ENCODE peak calls at places on chromosomes 5 and 9, in six cellular contexts. T is activated CD8-positive, alpha-beta memory T cell treated with anti-CD3 and anti-CD28 coated beads for 24 hours; B is AG04450; P is choroid plexus epithelial cell; W is memory B cell; Y is activated CD4-positive, alpha-beta T cell treated with anti-CD3 and anti-CD28 coated beads, Interleukin-2, amount 10 ng/mL, durations not matched to agents 7 days and 5 days. A is an unnamed sample.
A peak's percentile ranks its signal among the peaks of the same experiment; 100 is the strongest.

GRCh38 chr5:170630711-170631141 is 126.9 kb downstream of the KCNIP1 start:
- DNase-seq in W (no peak), T (no peak), P (no peak), B (no peak), Y (no peak), A (no peak)

GRCh38 chr9:95425910-95426551 is 90.7 kb downstream of the PTCH1 start:
- DNase-seq in P (peak; percentile 25), Y (no peak), T (peak; percentile 67), W (no peak), B (no peak), A (no peak)

GRCh38 chr5:133933670-133934295 is 34.6 kb downstream of the C5orf15 start:
- DNase-seq in W (no peak), B (no peak), Y (no peak), T (no peak), P (no peak), A (no peak)

GRCh38 chr5:124746252-124746915 is at the start of gene ZNF608:
- DNase-seq in P (peak; percentile 88), B (no peak), Y (no peak), T (no peak), W (no peak), A (no peak)

GRCh38 chr9:133643978-133644760 is 8.0 kb downstream of the DBH start:
- DNase-seq in Y (no peak), P (no peak), B (no peak), T (no peak), W (no peak), A (no peak)

GRCh38 chr9:129071526-129072131 is 9.3 kb upstream of the DOLPP1 start:
- DNase-seq in B (no peak), T (no peak), W (no peak), Y (peak; percentile 64), P (no peak), A (no peak)

GRCh38 chr9:16458696-16459420 is 411.6 kb downstream of the BNC2 start:
- DNase-seq in P (peak; percentile 69), Y (no peak), B (no peak), T (no peak), W (no peak), A (no peak)

GRCh38 chr5:77347435-77348098 is 137.1 kb downstream of the PDE8B start:
- DNase-seq in W (no peak), B (no peak), T (no peak), P (no peak), Y (no peak), A (no peak)

GRCh38 chr5:100901851-100902341 is 1.2 kb downstream of the ST8SIA4 start:
- DNase-seq in P (no peak), B (no peak), W (peak; percentile 50), T (peak; percentile 76), Y (peak; percentile 81), A (peak; percentile 50)

GRCh38 chr9:19162956-19163355 is 35.7 kb upstream of the PLIN2 start:
- DNase-seq in W (no peak), P (peak; percentile 67), T (no peak), Y (no peak), B (no peak), A (no peak)

A was measured in activated T-helper 1 cell treated with Interleukin-2 at 50 U/mL for 16 hours.